ENCODE peak calls at places on chromosomes 3 and 15, in six cellular contexts. One of them, this sample, is unnamed. For H3K4me1, the result is how much of the 10 kb centered on the place peaks cover.

GRCh38 chr15:25862469-25863066 is 559 bp downstream of the ATP10A start:
- ATAC-seq in A549: peak
- ATAC-seq in upper lobe of left lung: peak
- ATAC-seq in K562: no peak
- ATAC-seq in GM12878: no peak
- ATAC-seq in HCT116: no peak
- ATAC-seq in this sample: peak

GRCh38 chr3:195128255-195129071 is 142.5 kb downstream of the XXYLT1 start:
- ATAC-seq in A549: no peak
- ATAC-seq in upper lobe of left lung: no peak
- ATAC-seq in K562: no peak
- ATAC-seq in GM12878: peak
- ATAC-seq in HCT116: no peak
- ATAC-seq in this sample: no peak

GRCh38 chr3:102974333-102974732 is 539.5 kb downstream of the ZPLD1 start:
- ATAC-seq in A549: no peak
- ATAC-seq in upper lobe of left lung: no peak
- ATAC-seq in K562: no peak
- ATAC-seq in GM12878: no peak
- ATAC-seq in HCT116: no peak
- ATAC-seq in this sample: no peak

GRCh38 chr3:84984429-84984828 is 25.6 kb downstream of the CADM2 start:
- ATAC-seq in A549: no peak
- ATAC-seq in upper lobe of left lung: no peak
- ATAC-seq in K562: no peak
- ATAC-seq in GM12878: no peak
- ATAC-seq in HCT116: no peak
- ATAC-seq in this sample: no peak

GRCh38 chr3:158205324-158205723 is 95.4 kb downstream of the RSRC1 start:
- ATAC-seq in A549: no peak
- ATAC-seq in upper lobe of left lung: no peak
- ATAC-seq in K562: no peak
- ATAC-seq in GM12878: no peak
- ATAC-seq in HCT116: no peak
- ATAC-seq in this sample: no peak

GRCh38 chr3:152197451-152197850 is 71.3 kb upstream of the MBNL1 start:
- ATAC-seq in A549: no peak
- ATAC-seq in upper lobe of left lung: peak
- ATAC-seq in K562: no peak
- ATAC-seq in GM12878: peak
- ATAC-seq in HCT116: no peak
- ATAC-seq in this sample: no peak

GRCh38 chr3:133874344-133874743 is 21.3 kb downstream of the RAB6B start:
- ATAC-seq in A549: no peak
- ATAC-seq in upper lobe of left lung: no peak
- ATAC-seq in K562: peak
- ATAC-seq in GM12878: peak
- ATAC-seq in HCT116: no peak
- ATAC-seq in this sample: no peak

GRCh38 chr15:92018535-92019239 is 165.2 kb downstream of the SLCO3A1 start:
- ATAC-seq in A549: no peak
- ATAC-seq in upper lobe of left lung: no peak
- ATAC-seq in K562: no peak
- ATAC-seq in GM12878: no peak
- ATAC-seq in HCT116: no peak
- ATAC-seq in this sample: no peak

GRCh38 chr15:63986185-63986680 is 60.1 kb downstream of the DAPK2 start:
- ATAC-seq in A549: no peak
- ATAC-seq in upper lobe of left lung: no peak
- ATAC-seq in K562: no peak
- ATAC-seq in GM12878: peak
- ATAC-seq in HCT116: no peak
- ATAC-seq in this sample: no peak

GRCh38 chr15:48774484-48774883 is 36.4 kb downstream of the CEP152 start:
- ATAC-seq in A549: no peak
- ATAC-seq in upper lobe of left lung: no peak
- ATAC-seq in K562: no peak
- ATAC-seq in GM12878: no peak
- ATAC-seq in HCT116: no peak
- ATAC-seq in this sample: no peak

GRCh38 chr3:120170223-120170622 is 76.0 kb upstream of the GSK3B start:
- ATAC-seq in A549: peak
- ATAC-seq in upper lobe of left lung: no peak
- ATAC-seq in K562: no peak
- ATAC-seq in GM12878: no peak
- ATAC-seq in HCT116: peak
- ATAC-seq in this sample: no peak

GRCh38 chr15:63554337-63554927 is 42.8 kb upstream of the FBXL22 start:
- ATAC-seq in A549: no peak
- ATAC-seq in upper lobe of left lung: no peak
- ATAC-seq in K562: no peak
- ATAC-seq in GM12878: peak
- ATAC-seq in HCT116: no peak
- ATAC-seq in this sample: no peak

GRCh38 chr3:100941046-100941445 is 52.2 kb downstream of the ABI3BP start:
- ATAC-seq in A549: no peak
- ATAC-seq in upper lobe of left lung: no peak
- ATAC-seq in K562: no peak
- ATAC-seq in GM12878: no peak
- ATAC-seq in HCT116: no peak
- ATAC-seq in this sample: peak

GRCh38 chr3:23620616-23621015 is 185.1 kb upstream of the UBE2E1 start:
- ATAC-seq in A549: no peak
- ATAC-seq in upper lobe of left lung: no peak
- ATAC-seq in K562: no peak
- ATAC-seq in GM12878: no peak
- ATAC-seq in HCT116: no peak
- ATAC-seq in this sample: no peak

GRCh38 chr15:100671124-100671680 is 68.8 kb downstream of the ASB7 start:
- ATAC-seq in A549: no peak
- ATAC-seq in upper lobe of left lung: no peak
- ATAC-seq in K562: no peak
- ATAC-seq in GM12878: no peak
- ATAC-seq in HCT116: no peak
- ATAC-seq in this sample: no peak

GRCh38 chr15:83654379-83655236 is 685 bp downstream of the ADAMTSL3 start:
- ATAC-seq in A549: no peak
- ATAC-seq in upper lobe of left lung: peak
- ATAC-seq in K562: no peak
- ATAC-seq in GM12878: no peak
- ATAC-seq in HCT116: no peak
- ATAC-seq in this sample: no peak

GRCh38 chr3:86245360-86245759 is 745.6 kb downstream of the VGLL3 start:
- ATAC-seq in A549: no peak
- ATAC-seq in upper lobe of left lung: no peak
- ATAC-seq in K562: no peak
- ATAC-seq in GM12878: no peak
- ATAC-seq in HCT116: no peak
- ATAC-seq in this sample: no peak

GRCh38 chr3:177041021-177041729 is 156.1 kb downstream of the TBL1XR1 start:
- ATAC-seq in A549: no peak
- ATAC-seq in upper lobe of left lung: peak
- ATAC-seq in K562: peak
- ATAC-seq in GM12878: peak
- ATAC-seq in HCT116: peak
- ATAC-seq in this sample: peak

GRCh38 chr15:67228286-67228685 is 26.2 kb downstream of the AAGAB start:
- ATAC-seq in A549: no peak
- ATAC-seq in upper lobe of left lung: no peak
- ATAC-seq in K562: no peak
- ATAC-seq in GM12878: no peak
- ATAC-seq in HCT116: no peak
- ATAC-seq in this sample: no peak

GRCh38 chr3:69197455-69197854 is 75.1 kb upstream of the LMOD3 start:
- ATAC-seq in A549: no peak
- ATAC-seq in upper lobe of left lung: no peak
- ATAC-seq in K562: no peak
- ATAC-seq in GM12878: no peak
- ATAC-seq in HCT116: no peak
- ATAC-seq in this sample: no peak

GRCh38 chr3:119872773-119873172 is 90.9 kb downstream of the NR1I2 start:
- ATAC-seq in A549: no peak
- ATAC-seq in upper lobe of left lung: no peak
- ATAC-seq in K562: no peak
- ATAC-seq in GM12878: no peak
- ATAC-seq in HCT116: no peak
- ATAC-seq in this sample: no peak

GRCh38 chr3:170594528-170594927 is 8.7 kb upstream of the SLC7A14 start:
- ATAC-seq in A549: no peak
- ATAC-seq in upper lobe of left lung: no peak
- ATAC-seq in K562: no peak
- ATAC-seq in GM12878: no peak
- ATAC-seq in HCT116: no peak
- ATAC-seq in this sample: no peak

GRCh38 chr3:33377931-33378330 is 62.3 kb downstream of the UBP1 start:
- ATAC-seq in A549: peak
- ATAC-seq in upper lobe of left lung: no peak
- ATAC-seq in K562: peak
- ATAC-seq in GM12878: peak
- ATAC-seq in HCT116: peak
- ATAC-seq in this sample: no peak

GRCh38 chr15:64912379-64912778 is 677 bp downstream of the ANKDD1A start:
- ATAC-seq in A549: peak
- ATAC-seq in upper lobe of left lung: no peak
- ATAC-seq in K562: no peak
- ATAC-seq in GM12878: no peak
- ATAC-seq in HCT116: no peak
- ATAC-seq in this sample: no peak

GRCh38 chr3:183161552-183162345 is 785 bp downstream of the LAMP3 start:
- ATAC-seq in A549: no peak
- ATAC-seq in upper lobe of left lung: peak
- ATAC-seq in K562: no peak
- ATAC-seq in GM12878: peak
- ATAC-seq in HCT116: no peak
- ATAC-seq in this sample: no peak
- TF ChIP-seq POLR2A in A549: no peak
- TF ChIP-seq POLR2A in upper lobe of left lung: no peak
- TF ChIP-seq POLR2A in K562: no peak
- TF ChIP-seq POLR2A in GM12878: peak
- TF ChIP-seq POLR2A in HCT116: no peak
- TF ChIP-seq POLR2A in this sample: no peak

DNA sequence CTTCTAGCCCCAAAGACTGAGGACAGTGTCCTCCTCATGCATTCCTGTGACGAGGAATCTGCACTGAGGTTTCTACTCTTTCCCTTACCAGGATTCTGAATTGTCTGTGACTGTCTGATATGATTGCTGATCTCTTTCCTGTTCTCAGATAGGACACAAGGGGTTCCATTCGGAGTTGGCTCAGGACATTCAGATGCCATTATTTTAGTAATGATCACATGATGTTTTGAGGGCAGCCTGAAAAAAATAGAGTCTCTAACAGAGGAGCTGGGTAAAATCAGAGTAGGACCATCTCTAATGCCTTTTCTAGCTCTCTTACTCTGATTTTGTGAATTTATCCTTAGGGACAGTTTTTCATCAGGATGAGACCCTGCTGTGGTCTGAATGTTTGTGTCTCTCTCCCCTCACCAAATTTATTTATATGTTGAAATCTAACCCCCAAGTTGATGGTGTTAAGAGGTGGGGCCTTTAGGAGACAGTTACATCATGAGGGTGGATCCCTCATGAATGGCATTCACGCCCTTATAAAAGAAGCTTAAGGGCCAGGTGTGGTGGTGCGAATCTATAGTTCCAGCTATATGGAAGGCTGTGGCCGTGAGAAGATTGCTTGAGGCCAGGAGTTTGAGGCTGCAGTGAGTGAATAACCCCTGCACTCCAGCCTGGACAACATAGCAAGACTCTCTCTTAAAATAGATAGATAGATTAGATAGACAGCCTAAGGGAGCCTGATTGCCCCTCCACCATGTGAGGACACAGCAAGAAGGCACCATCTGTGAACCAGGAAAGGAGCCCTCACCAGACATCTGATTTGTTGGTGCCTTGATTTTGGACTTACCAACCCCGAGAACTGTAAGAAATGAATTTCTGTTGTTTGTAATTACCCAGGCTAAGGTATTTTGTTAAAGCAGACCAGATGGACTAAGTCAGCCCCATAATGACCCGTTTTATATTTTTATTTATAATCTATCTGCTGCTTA is 24.4 kb downstream of the FNDC3B start:
- ATAC-seq in A549: no peak
- ATAC-seq in upper lobe of left lung: no peak
- ATAC-seq in K562: no peak
- ATAC-seq in GM12878: no peak
- ATAC-seq in HCT116: no peak
- ATAC-seq in this sample: no peak
- H3K4me1 ChIP-seq in A549: half or more
- H3K4me1 ChIP-seq in upper lobe of left lung: half or more
- H3K4me1 ChIP-seq in K562: under half
- H3K4me1 ChIP-seq in GM12878: under half
- H3K4me1 ChIP-seq in HCT116: under half
- H3K4me1 ChIP-seq in this sample: under half

GRCh38 chr15:79896634-79897379 is at the start of gene MTHFS:
- ATAC-seq in A549: peak
- ATAC-seq in upper lobe of left lung: peak
- ATAC-seq in K562: peak
- ATAC-seq in GM12878: peak
- ATAC-seq in HCT116: peak
- ATAC-seq in this sample: peak
- TF ChIP-seq POLR2A in A549: peak
- TF ChIP-seq POLR2A in upper lobe of left lung: peak
- TF ChIP-seq POLR2A in K562: peak
- TF ChIP-seq POLR2A in GM12878: peak
- TF ChIP-seq POLR2A in HCT116: peak
- TF ChIP-seq POLR2A in this sample: peak

GRCh38 chr15:80873568-80873967 is 94.4 kb downstream of the CEMIP start:
- ATAC-seq in A549: no peak
- ATAC-seq in upper lobe of left lung: no peak
- ATAC-seq in K562: no peak
- ATAC-seq in GM12878: no peak
- ATAC-seq in HCT116: no peak
- ATAC-seq in this sample: no peak

GRCh38 chr15:80878242-80878866 is 99.2 kb downstream of the CEMIP start:
- ATAC-seq in A549: no peak
- ATAC-seq in upper lobe of left lung: no peak
- ATAC-seq in K562: no peak
- ATAC-seq in GM12878: no peak
- ATAC-seq in HCT116: no peak
- ATAC-seq in this sample: no peak

GRCh38 chr15:80878867-80879250 is 99.7 kb downstream of the CEMIP start:
- ATAC-seq in A549: no peak
- ATAC-seq in upper lobe of left lung: no peak
- ATAC-seq in K562: no peak
- ATAC-seq in GM12878: no peak
- ATAC-seq in HCT116: no peak
- ATAC-seq in this sample: no peak

GRCh38 chr15:80875568-80875967 is 96.4 kb downstream of the CEMIP start:
- ATAC-seq in A549: no peak
- ATAC-seq in upper lobe of left lung: peak
- ATAC-seq in K562: no peak
- ATAC-seq in GM12878: no peak
- ATAC-seq in HCT116: no peak
- ATAC-seq in this sample: peak

DNA sequence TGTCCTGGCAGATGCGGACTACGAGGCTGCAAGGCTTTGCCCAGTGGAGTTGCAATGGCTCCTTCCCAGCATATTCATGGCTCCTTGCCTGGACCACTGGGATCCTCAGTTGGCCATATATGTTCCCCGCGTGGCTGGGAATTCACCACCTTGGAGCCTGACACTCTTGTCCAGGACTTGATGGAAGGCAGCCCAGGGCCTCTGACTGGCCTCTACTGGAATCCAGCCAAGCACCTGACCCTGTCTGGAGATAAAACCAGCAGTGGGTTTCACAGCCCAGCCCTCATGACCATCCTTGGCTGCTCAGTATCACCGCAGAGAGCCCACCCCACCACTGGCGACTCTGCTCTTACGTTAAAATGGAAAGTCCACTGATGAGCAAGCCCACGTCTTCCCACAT is 96.9 kb downstream of the CEMIP start:
- ATAC-seq in A549: no peak
- ATAC-seq in upper lobe of left lung: peak
- ATAC-seq in K562: no peak
- ATAC-seq in GM12878: no peak
- ATAC-seq in HCT116: no peak
- ATAC-seq in this sample: no peak
- H3K4me1 ChIP-seq in A549: under half
- H3K4me1 ChIP-seq in upper lobe of left lung: under half
- H3K4me1 ChIP-seq in K562: under half
- H3K4me1 ChIP-seq in GM12878: under half
- H3K4me1 ChIP-seq in HCT116: under half
- H3K4me1 ChIP-seq in this sample: under half